ENCODE peak calls at places on chromosomes 4 and X, in ten cellular contexts. K is heart left ventricle; O is GM12878; C is astrocyte; S is K562; R is endothelial cell of umbilical vein; W is cardiac muscle cell; H is HepG2; J is CD4-positive, alpha-beta T cell; L is mammary epithelial cell. E is an unnamed sample.
A peak's percentile ranks its signal among the peaks of the same experiment; 100 is the strongest.

GRCh38 chr4:130736436-130737185 is 1640.7 kb downstream of the C4orf33 start:
- DNase-seq in H (no peak), S (no peak), L (no peak), W (no peak), J (no peak), O (no peak), K (no peak), R (no peak), C (no peak), E (no peak)

GRCh38 chr4:15575951-15576350 is 79.2 kb downstream of the FBXL5 start:
- DNase-seq in W (no peak), O (no peak), S (peak; percentile 21), C (peak; percentile 23), H (no peak), R (no peak), K (no peak), L (no peak), J (no peak), E (no peak)

GRCh38 chrX:10656214-10656613 is 35.8 kb upstream of the MID1 start:
- DNase-seq in O (no peak), J (no peak), H (no peak), K (no peak), W (no peak), R (no peak), L (no peak), C (no peak), S (no peak), E (no peak)

GRCh38 chr4:72391281-72391680 is 177.7 kb downstream of the ADAMTS3 start:
- DNase-seq in L (no peak), K (no peak), O (no peak), R (no peak), S (no peak), J (no peak), W (peak; percentile 17), C (no peak), H (no peak), E (no peak)

GRCh38 chr4:150462743-150463142 is 119.2 kb upstream of the MAB21L2 start:
- DNase-seq in J (no peak), H (peak; percentile 14), O (no peak), K (no peak), W (no peak), C (no peak), R (no peak), S (no peak), L (no peak), E (no peak)

GRCh38 chr4:70515342-70516245 is 2.8 kb upstream of the AMTN start:
- DNase-seq in R (no peak), J (no peak), H (no peak), S (no peak), O (no peak), C (peak; percentile 43), L (peak; percentile 84), K (no peak), W (no peak), E (peak; percentile 41)

GRCh38 chrX:63275127-63275526 is 76.0 kb downstream of the SPIN4 start:
- DNase-seq in C (no peak), J (no peak), O (peak; percentile 7), R (peak; percentile 27), L (peak; percentile 25), W (no peak), H (peak; percentile 4), K (no peak), S (peak; percentile 38), E (peak; percentile 5)

GRCh38 chrX:153670748-153671588 is 2.6 kb downstream of the PNCK start:
- DNase-seq in W (no peak), O (no peak), C (no peak), L (no peak), H (no peak), S (no peak), R (no peak), K (no peak), J (no peak), E (no peak)

GRCh38 chr4:39061450-39061849 is 582 bp upstream of the KLHL5 start:
- DNase-seq in K (no peak), J (no peak), R (no peak), H (no peak), O (no peak), W (no peak), S (no peak), C (no peak), L (no peak), E (no peak)
- TF ChIP-seq CTCF in K (no peak), J (no peak), R (no peak), H (no peak), O (peak; percentile 22), W (no peak), S (no peak), C (no peak), L (peak; percentile 18), E (no peak)

GRCh38 chr4:73668806-73669205 is 48.6 kb upstream of the RASSF6 start:
- DNase-seq in S (no peak), C (peak; percentile 43), W (peak; percentile 32), O (no peak), J (no peak), K (no peak), L (no peak), H (no peak), R (no peak), E (no peak)
- H3K27ac ChIP-seq in S (no peak overlapping the region), C (no peak overlapping the region), W (no peak overlapping the region), O (no peak overlapping the region), J (no peak overlapping the region), K (no peak overlapping the region), L (no peak overlapping the region), H (no peak overlapping the region), R (no peak overlapping the region), E (no peak overlapping the region)

GRCh38 chr4:77651820-77652219 is 46.2 kb downstream of the CXCL13 start:
- DNase-seq in K (no peak), C (no peak), R (no peak), H (no peak), W (no peak), S (no peak), L (no peak), O (no peak), J (no peak), E (no peak)
- TF ChIP-seq CTCF in K (no peak), C (no peak), R (no peak), H (no peak), W (no peak), S (no peak), L (no peak), O (no peak), J (no peak), E (no peak)

GRCh38 chrX:72122621-72123275 is 9.0 kb downstream of the RTL5 start:
- DNase-seq in L (no peak), J (no peak), S (no peak), K (no peak), H (no peak), O (no peak), W (no peak), R (no peak), C (no peak), E (no peak)
- H3K27ac ChIP-seq in L (no peak overlapping the region), J (no peak overlapping the region), S (no peak overlapping the region), K (no peak overlapping the region), H (no peak overlapping the region), O (no peak overlapping the region), W (peak overlapping the region; percentile 83), R (no peak overlapping the region), C (no peak overlapping the region), E (no peak overlapping the region)

GRCh38 chrX:69155786-69156520 is 9.3 kb downstream of the PJA1 start:
- DNase-seq in H (no peak), W (no peak), O (no peak), S (no peak), K (no peak), R (no peak), J (no peak), L (no peak), C (no peak), E (no peak)

GRCh38 chrX:69161786-69162349 is 3.4 kb downstream of the PJA1 start:
- DNase-seq in K (no peak), C (no peak), W (no peak), J (no peak), L (no peak), O (no peak), R (no peak), S (no peak), H (no peak), E (no peak)

GRCh38 chrX:69161371-69161770 is 3.9 kb downstream of the PJA1 start:
- DNase-seq in J (no peak), O (no peak), R (no peak), C (no peak), W (no peak), H (no peak), S (no peak), K (no peak), L (no peak), E (no peak)

GRCh38 chrX:69156638-69157037 is 8.6 kb downstream of the PJA1 start:
- DNase-seq in S (no peak), C (no peak), H (no peak), K (no peak), L (no peak), W (no peak), J (no peak), R (no peak), O (no peak), E (no peak)

DNA sequence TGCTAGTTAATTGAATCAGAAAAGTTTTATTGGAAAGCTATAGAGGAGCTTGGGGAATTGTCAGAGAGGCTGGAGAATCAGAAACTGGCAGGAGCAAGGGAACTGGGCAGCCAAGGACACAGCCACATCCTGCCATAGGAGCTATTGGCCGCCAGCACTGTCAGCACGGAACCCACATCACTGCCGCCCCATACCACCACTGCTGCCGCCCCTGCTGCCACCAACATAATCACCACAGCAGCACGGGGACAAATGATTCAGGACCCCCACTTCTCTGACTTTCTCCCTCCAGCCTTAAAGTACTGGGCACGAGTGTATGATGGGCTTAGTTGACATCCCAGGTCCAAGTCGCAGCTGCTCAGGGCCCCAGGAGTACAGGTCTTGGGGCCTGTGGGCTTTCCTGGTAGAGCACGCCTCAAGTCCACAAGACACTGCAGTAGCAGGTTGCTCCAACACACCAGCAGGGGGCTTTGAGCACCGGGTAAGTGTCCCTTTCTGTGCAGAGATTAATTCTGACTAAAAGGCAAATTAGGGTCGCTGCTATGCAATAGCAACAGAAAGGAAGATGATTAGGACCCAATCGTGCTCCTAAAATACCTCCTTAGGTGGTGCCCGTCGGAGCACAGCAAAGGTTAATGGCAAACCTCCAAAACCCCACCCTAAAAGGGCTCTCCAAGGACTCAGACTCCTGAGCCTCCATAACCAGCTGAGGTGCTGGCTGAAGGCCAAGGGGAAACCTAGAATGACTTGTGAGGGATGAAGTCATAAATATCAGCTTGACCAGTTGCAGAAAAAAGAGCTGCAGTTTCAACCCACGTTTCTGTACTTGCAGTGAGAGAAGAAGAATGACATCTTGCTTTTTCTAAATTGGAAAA is 6.8 kb downstream of the PJA1 start:
- DNase-seq in L (peak; percentile 82), O (no peak), C (peak; percentile 61), R (peak; percentile 71), W (peak; percentile 82), S (peak; percentile 59), J (peak; percentile 2), K (peak; percentile 86), H (peak; percentile 23), E (peak; percentile 46)
- TF ChIP-seq CTCF in L (peak; percentile 49), O (peak; percentile 45), C (peak; percentile 52), R (peak; percentile 62), W (peak; percentile 59), S (peak; percentile 60), J (peak; percentile 14), K (peak; percentile 39), H (peak; percentile 55), E (peak; percentile 13)

GRCh38 chr4:5900844-5901243 is 8.0 kb upstream of the CRMP1 start:
- DNase-seq in J (no peak), O (no peak), H (no peak), L (no peak), W (no peak), C (no peak), S (no peak), K (no peak), R (no peak), E (no peak)
- H3K27ac ChIP-seq in J (no peak overlapping the region), O (no peak overlapping the region), H (no peak overlapping the region), L (no peak overlapping the region), W (no peak overlapping the region), C (no peak overlapping the region), S (no peak overlapping the region), K (no peak overlapping the region), R (no peak overlapping the region), E (no peak overlapping the region)

GRCh38 chrX:145178268-145178667 is 69.0 kb upstream of the SPANXN1 start:
- DNase-seq in C (no peak), O (no peak), S (no peak), W (no peak), L (no peak), K (no peak), J (no peak), R (no peak), H (no peak), E (peak; percentile 1)
- TF ChIP-seq CTCF in C (peak; percentile 3), O (no peak), S (no peak), W (no peak), L (peak; percentile 16), K (no peak), J (no peak), R (no peak), H (no peak), E (no peak)

E was measured in RWPE1.